ENCODE peak calls at places on chromosomes 12 and 14, in seven cellular contexts. One of them, this sample, is unnamed.

GRCh38 chr14:95562892-95563685 is 28.2 kb downstream of the GLRX5 start:
- DNase-seq in activated gamma-delta T cell treated with Interleukin-2 at 50 U/mL for 16 hours: no peak
- DNase-seq in Calu3: no peak
- DNase-seq in NCI-H1417: no peak
- DNase-seq in cardiac fibroblast: peak
- DNase-seq in Right ventricle myocardium superior: no peak
- DNase-seq in NCI-H1105 treated with DMSO at 0.1 percent for 48 hours: no peak
- DNase-seq in this sample: no peak

GRCh38 chr12:128259556-128260070 is 7.4 kb upstream of the TMEM132C start:
- DNase-seq in activated gamma-delta T cell treated with Interleukin-2 at 50 U/mL for 16 hours: no peak
- DNase-seq in Calu3: no peak
- DNase-seq in NCI-H1417: peak
- DNase-seq in cardiac fibroblast: peak
- DNase-seq in Right ventricle myocardium superior: peak
- DNase-seq in NCI-H1105 treated with DMSO at 0.1 percent for 48 hours: peak
- DNase-seq in this sample: peak

GRCh38 chr14:50635136-50635535 is 33.0 kb downstream of the SAV1 start:
- DNase-seq in activated gamma-delta T cell treated with Interleukin-2 at 50 U/mL for 16 hours: no peak
- DNase-seq in Calu3: no peak
- DNase-seq in NCI-H1417: no peak
- DNase-seq in cardiac fibroblast: peak
- DNase-seq in Right ventricle myocardium superior: no peak
- DNase-seq in NCI-H1105 treated with DMSO at 0.1 percent for 48 hours: no peak
- DNase-seq in this sample: no peak

GRCh38 chr12:107369679-107370078 is 276.3 kb upstream of the CRY1 start:
- DNase-seq in activated gamma-delta T cell treated with Interleukin-2 at 50 U/mL for 16 hours: no peak
- DNase-seq in Calu3: no peak
- DNase-seq in NCI-H1417: no peak
- DNase-seq in cardiac fibroblast: no peak
- DNase-seq in Right ventricle myocardium superior: no peak
- DNase-seq in NCI-H1105 treated with DMSO at 0.1 percent for 48 hours: no peak
- DNase-seq in this sample: no peak

GRCh38 chr14:54105898-54106297 is 149.3 kb upstream of the BMP4 start:
- DNase-seq in activated gamma-delta T cell treated with Interleukin-2 at 50 U/mL for 16 hours: no peak
- DNase-seq in Calu3: peak
- DNase-seq in NCI-H1417: no peak
- DNase-seq in cardiac fibroblast: no peak
- DNase-seq in Right ventricle myocardium superior: no peak
- DNase-seq in NCI-H1105 treated with DMSO at 0.1 percent for 48 hours: no peak
- DNase-seq in this sample: no peak

GRCh38 chr14:60573943-60574496 is 65.1 kb downstream of the SIX6 start:
- DNase-seq in activated gamma-delta T cell treated with Interleukin-2 at 50 U/mL for 16 hours: no peak
- DNase-seq in Calu3: no peak
- DNase-seq in NCI-H1417: no peak
- DNase-seq in cardiac fibroblast: peak
- DNase-seq in Right ventricle myocardium superior: no peak
- DNase-seq in NCI-H1105 treated with DMSO at 0.1 percent for 48 hours: no peak
- DNase-seq in this sample: no peak

GRCh38 chr12:115840159-115840558 is 437.3 kb downstream of the MED13L start:
- DNase-seq in activated gamma-delta T cell treated with Interleukin-2 at 50 U/mL for 16 hours: no peak
- DNase-seq in Calu3: no peak
- DNase-seq in NCI-H1417: no peak
- DNase-seq in cardiac fibroblast: no peak
- DNase-seq in Right ventricle myocardium superior: no peak
- DNase-seq in NCI-H1105 treated with DMSO at 0.1 percent for 48 hours: no peak
- DNase-seq in this sample: no peak

GRCh38 chr14:74932401-74932901 is 9.4 kb upstream of the RPS6KL1 start:
- DNase-seq in activated gamma-delta T cell treated with Interleukin-2 at 50 U/mL for 16 hours: no peak
- DNase-seq in Calu3: no peak
- DNase-seq in NCI-H1417: no peak
- DNase-seq in cardiac fibroblast: peak
- DNase-seq in Right ventricle myocardium superior: no peak
- DNase-seq in NCI-H1105 treated with DMSO at 0.1 percent for 48 hours: no peak
- DNase-seq in this sample: no peak

GRCh38 chr12:1634590-1635191 is 5.7 kb downstream of the WNT5B start:
- DNase-seq in activated gamma-delta T cell treated with Interleukin-2 at 50 U/mL for 16 hours: peak
- DNase-seq in Calu3: peak
- DNase-seq in NCI-H1417: peak
- DNase-seq in cardiac fibroblast: peak
- DNase-seq in Right ventricle myocardium superior: peak
- DNase-seq in NCI-H1105 treated with DMSO at 0.1 percent for 48 hours: peak
- DNase-seq in this sample: peak

GRCh38 chr14:94123868-94124267 is 5.5 kb downstream of the IFI27L2 start:
- DNase-seq in activated gamma-delta T cell treated with Interleukin-2 at 50 U/mL for 16 hours: no peak
- DNase-seq in Calu3: no peak
- DNase-seq in NCI-H1417: no peak
- DNase-seq in cardiac fibroblast: no peak
- DNase-seq in Right ventricle myocardium superior: no peak
- DNase-seq in NCI-H1105 treated with DMSO at 0.1 percent for 48 hours: no peak
- DNase-seq in this sample: no peak

GRCh38 chr14:67856806-67857205 is 37.2 kb downstream of the RAD51B start:
- DNase-seq in activated gamma-delta T cell treated with Interleukin-2 at 50 U/mL for 16 hours: no peak
- DNase-seq in Calu3: no peak
- DNase-seq in NCI-H1417: no peak
- DNase-seq in cardiac fibroblast: no peak
- DNase-seq in Right ventricle myocardium superior: no peak
- DNase-seq in NCI-H1105 treated with DMSO at 0.1 percent for 48 hours: no peak
- DNase-seq in this sample: no peak

GRCh38 chr12:50790081-50790480 is 26.2 kb downstream of the ATF1 start:
- DNase-seq in activated gamma-delta T cell treated with Interleukin-2 at 50 U/mL for 16 hours: no peak
- DNase-seq in Calu3: no peak
- DNase-seq in NCI-H1417: no peak
- DNase-seq in cardiac fibroblast: no peak
- DNase-seq in Right ventricle myocardium superior: no peak
- DNase-seq in NCI-H1105 treated with DMSO at 0.1 percent for 48 hours: no peak
- DNase-seq in this sample: no peak

GRCh38 chr14:103520657-103521437 is 1.8 kb downstream of the CKB start:
- DNase-seq in activated gamma-delta T cell treated with Interleukin-2 at 50 U/mL for 16 hours: peak
- DNase-seq in Calu3: peak
- DNase-seq in NCI-H1417: peak
- DNase-seq in cardiac fibroblast: peak
- DNase-seq in Right ventricle myocardium superior: peak
- DNase-seq in NCI-H1105 treated with DMSO at 0.1 percent for 48 hours: peak
- DNase-seq in this sample: peak

GRCh38 chr12:66049538-66050282 is 80.8 kb downstream of the LLPH start:
- DNase-seq in activated gamma-delta T cell treated with Interleukin-2 at 50 U/mL for 16 hours: no peak
- DNase-seq in Calu3: no peak
- DNase-seq in NCI-H1417: no peak
- DNase-seq in cardiac fibroblast: no peak
- DNase-seq in Right ventricle myocardium superior: no peak
- DNase-seq in NCI-H1105 treated with DMSO at 0.1 percent for 48 hours: no peak
- DNase-seq in this sample: no peak

GRCh38 chr14:56949828-56950227 is 139.5 kb upstream of the OTX2 start:
- DNase-seq in activated gamma-delta T cell treated with Interleukin-2 at 50 U/mL for 16 hours: no peak
- DNase-seq in Calu3: peak
- DNase-seq in NCI-H1417: no peak
- DNase-seq in cardiac fibroblast: peak
- DNase-seq in Right ventricle myocardium superior: no peak
- DNase-seq in NCI-H1105 treated with DMSO at 0.1 percent for 48 hours: peak
- DNase-seq in this sample: peak

GRCh38 chr12:70849265-70849960 is 71.1 kb downstream of the PTPRR start:
- DNase-seq in activated gamma-delta T cell treated with Interleukin-2 at 50 U/mL for 16 hours: no peak
- DNase-seq in Calu3: no peak
- DNase-seq in NCI-H1417: no peak
- DNase-seq in cardiac fibroblast: peak
- DNase-seq in Right ventricle myocardium superior: no peak
- DNase-seq in NCI-H1105 treated with DMSO at 0.1 percent for 48 hours: peak
- DNase-seq in this sample: peak

GRCh38 chr12:115375188-115375991 is 691.4 kb upstream of the TBX3 start:
- DNase-seq in activated gamma-delta T cell treated with Interleukin-2 at 50 U/mL for 16 hours: no peak
- DNase-seq in Calu3: no peak
- DNase-seq in NCI-H1417: no peak
- DNase-seq in cardiac fibroblast: peak
- DNase-seq in Right ventricle myocardium superior: no peak
- DNase-seq in NCI-H1105 treated with DMSO at 0.1 percent for 48 hours: no peak
- DNase-seq in this sample: peak

GRCh38 chr12:119341988-119342387 is 7.5 kb downstream of the CCDC60 start:
- DNase-seq in activated gamma-delta T cell treated with Interleukin-2 at 50 U/mL for 16 hours: no peak
- DNase-seq in Calu3: no peak
- DNase-seq in NCI-H1417: no peak
- DNase-seq in cardiac fibroblast: no peak
- DNase-seq in Right ventricle myocardium superior: no peak
- DNase-seq in NCI-H1105 treated with DMSO at 0.1 percent for 48 hours: no peak
- DNase-seq in this sample: no peak

GRCh38 chr12:76633415-76633814 is 73.8 kb upstream of the OSBPL8 start:
- DNase-seq in activated gamma-delta T cell treated with Interleukin-2 at 50 U/mL for 16 hours: no peak
- DNase-seq in Calu3: no peak
- DNase-seq in NCI-H1417: no peak
- DNase-seq in cardiac fibroblast: no peak
- DNase-seq in Right ventricle myocardium superior: no peak
- DNase-seq in NCI-H1105 treated with DMSO at 0.1 percent for 48 hours: no peak
- DNase-seq in this sample: no peak

GRCh38 chr14:58662759-58663158 is 25.0 kb downstream of the DACT1 start:
- DNase-seq in activated gamma-delta T cell treated with Interleukin-2 at 50 U/mL for 16 hours: no peak
- DNase-seq in Calu3: no peak
- DNase-seq in NCI-H1417: no peak
- DNase-seq in cardiac fibroblast: no peak
- DNase-seq in Right ventricle myocardium superior: no peak
- DNase-seq in NCI-H1105 treated with DMSO at 0.1 percent for 48 hours: no peak
- DNase-seq in this sample: no peak

GRCh38 chr12:50066402-50066801 is 9.0 kb downstream of the ASIC1 start:
- DNase-seq in activated gamma-delta T cell treated with Interleukin-2 at 50 U/mL for 16 hours: no peak
- DNase-seq in Calu3: peak
- DNase-seq in NCI-H1417: no peak
- DNase-seq in cardiac fibroblast: peak
- DNase-seq in Right ventricle myocardium superior: no peak
- DNase-seq in NCI-H1105 treated with DMSO at 0.1 percent for 48 hours: no peak
- DNase-seq in this sample: peak

GRCh38 chr12:59111873-59112272 is 191.6 kb upstream of the LRIG3 start:
- DNase-seq in activated gamma-delta T cell treated with Interleukin-2 at 50 U/mL for 16 hours: no peak
- DNase-seq in Calu3: no peak
- DNase-seq in NCI-H1417: no peak
- DNase-seq in cardiac fibroblast: no peak
- DNase-seq in Right ventricle myocardium superior: no peak
- DNase-seq in NCI-H1105 treated with DMSO at 0.1 percent for 48 hours: no peak
- DNase-seq in this sample: no peak

GRCh38 chr12:66964629-66965028 is 285.8 kb upstream of the GRIP1 start:
- DNase-seq in activated gamma-delta T cell treated with Interleukin-2 at 50 U/mL for 16 hours: peak
- DNase-seq in Calu3: no peak
- DNase-seq in NCI-H1417: no peak
- DNase-seq in cardiac fibroblast: no peak
- DNase-seq in Right ventricle myocardium superior: no peak
- DNase-seq in NCI-H1105 treated with DMSO at 0.1 percent for 48 hours: no peak
- DNase-seq in this sample: no peak

GRCh38 chr12:76176935-76177334 is 92.5 kb upstream of the NAP1L1 start:
- DNase-seq in activated gamma-delta T cell treated with Interleukin-2 at 50 U/mL for 16 hours: no peak
- DNase-seq in Calu3: no peak
- DNase-seq in NCI-H1417: no peak
- DNase-seq in cardiac fibroblast: no peak
- DNase-seq in Right ventricle myocardium superior: no peak
- DNase-seq in NCI-H1105 treated with DMSO at 0.1 percent for 48 hours: no peak
- DNase-seq in this sample: no peak

GRCh38 chr14:103332143-103332919 is 1.7 kb upstream of the EIF5 start:
- DNase-seq in activated gamma-delta T cell treated with Interleukin-2 at 50 U/mL for 16 hours: no peak
- DNase-seq in Calu3: no peak
- DNase-seq in NCI-H1417: no peak
- DNase-seq in cardiac fibroblast: no peak
- DNase-seq in Right ventricle myocardium superior: no peak
- DNase-seq in NCI-H1105 treated with DMSO at 0.1 percent for 48 hours: no peak
- DNase-seq in this sample: no peak

GRCh38 chr12:32494676-32495075 is 95.3 kb downstream of the FGD4 start:
- DNase-seq in activated gamma-delta T cell treated with Interleukin-2 at 50 U/mL for 16 hours: peak
- DNase-seq in Calu3: no peak
- DNase-seq in NCI-H1417: peak
- DNase-seq in cardiac fibroblast: peak
- DNase-seq in Right ventricle myocardium superior: no peak
- DNase-seq in NCI-H1105 treated with DMSO at 0.1 percent for 48 hours: no peak
- DNase-seq in this sample: no peak

GRCh38 chr14:73245401-73246325 is 8.4 kb downstream of the PAPLN start:
- DNase-seq in activated gamma-delta T cell treated with Interleukin-2 at 50 U/mL for 16 hours: peak
- DNase-seq in Calu3: no peak
- DNase-seq in NCI-H1417: no peak
- DNase-seq in cardiac fibroblast: peak
- DNase-seq in Right ventricle myocardium superior: peak
- DNase-seq in NCI-H1105 treated with DMSO at 0.1 percent for 48 hours: peak
- DNase-seq in this sample: no peak

GRCh38 chr12:59580050-59580449 is 15.8 kb upstream of the SLC16A7 start:
- DNase-seq in activated gamma-delta T cell treated with Interleukin-2 at 50 U/mL for 16 hours: no peak
- DNase-seq in Calu3: no peak
- DNase-seq in NCI-H1417: no peak
- DNase-seq in cardiac fibroblast: no peak
- DNase-seq in Right ventricle myocardium superior: no peak
- DNase-seq in NCI-H1105 treated with DMSO at 0.1 percent for 48 hours: no peak
- DNase-seq in this sample: no peak

GRCh38 chr14:61609885-61610284 is 85.4 kb upstream of the HIF1A start:
- DNase-seq in activated gamma-delta T cell treated with Interleukin-2 at 50 U/mL for 16 hours: no peak
- DNase-seq in Calu3: no peak
- DNase-seq in NCI-H1417: no peak
- DNase-seq in cardiac fibroblast: peak
- DNase-seq in Right ventricle myocardium superior: no peak
- DNase-seq in NCI-H1105 treated with DMSO at 0.1 percent for 48 hours: no peak
- DNase-seq in this sample: no peak

GRCh38 chr14:95149441-95149840 is 7.9 kb downstream of the DICER1 start:
- DNase-seq in activated gamma-delta T cell treated with Interleukin-2 at 50 U/mL for 16 hours: no peak
- DNase-seq in Calu3: no peak
- DNase-seq in NCI-H1417: no peak
- DNase-seq in cardiac fibroblast: no peak
- DNase-seq in Right ventricle myocardium superior: no peak
- DNase-seq in NCI-H1105 treated with DMSO at 0.1 percent for 48 hours: no peak
- DNase-seq in this sample: no peak

GRCh38 chr12:108881953-108882352 is 2.1 kb downstream of the DAO start:
- DNase-seq in activated gamma-delta T cell treated with Interleukin-2 at 50 U/mL for 16 hours: no peak
- DNase-seq in Calu3: no peak
- DNase-seq in NCI-H1417: no peak
- DNase-seq in cardiac fibroblast: no peak
- DNase-seq in Right ventricle myocardium superior: no peak
- DNase-seq in NCI-H1105 treated with DMSO at 0.1 percent for 48 hours: no peak
- DNase-seq in this sample: no peak

GRCh38 chr12:45655186-45655585 is 74.3 kb upstream of the ARID2 start:
- DNase-seq in activated gamma-delta T cell treated with Interleukin-2 at 50 U/mL for 16 hours: peak
- DNase-seq in Calu3: no peak
- DNase-seq in NCI-H1417: peak
- DNase-seq in cardiac fibroblast: peak
- DNase-seq in Right ventricle myocardium superior: no peak
- DNase-seq in NCI-H1105 treated with DMSO at 0.1 percent for 48 hours: no peak
- DNase-seq in this sample: no peak

GRCh38 chr14:101584049-101584859 is 23.0 kb downstream of the DIO3 start:
- DNase-seq in activated gamma-delta T cell treated with Interleukin-2 at 50 U/mL for 16 hours: no peak
- DNase-seq in Calu3: no peak
- DNase-seq in NCI-H1417: no peak
- DNase-seq in cardiac fibroblast: peak
- DNase-seq in Right ventricle myocardium superior: peak
- DNase-seq in NCI-H1105 treated with DMSO at 0.1 percent for 48 hours: no peak
- DNase-seq in this sample: no peak

This sample was measured in Caki2.